ENCODE peak calls at places on chromosomes 5 and 9, in seven cellular contexts. M is stomach; L is left ventricle myocardium superior; Z is Calu3; W is astrocyte of the spinal cord; H is GOT3; A is activated CD4-positive, CD25-positive, alpha-beta regulatory T cell. V is an unnamed sample.

GRCh38 chr9:93669116-93669957 is 93.0 kb downstream of the PHF2 start:
- DNase-seq in M (peak), L (peak), Z (no peak), W (no peak), H (no peak), A (no peak), V (no peak)

GRCh38 chr9:6305954-6306563 is 22.1 kb upstream of the TPD52L3 start:
- DNase-seq in M (no peak), L (no peak), Z (no peak), W (peak), H (no peak), A (no peak), V (peak)

GRCh38 chr5:102845041-102845440 is 89.9 kb downstream of the PAM start:
- DNase-seq in M (no peak), L (no peak), Z (no peak), W (no peak), H (no peak), A (no peak), V (no peak)

GRCh38 chr5:83441752-83442151 is 29.8 kb upstream of the VCAN start:
- DNase-seq in M (no peak), L (no peak), Z (no peak), W (no peak), H (no peak), A (no peak), V (no peak)

GRCh38 chr5:159175547-159175946 is 33.8 kb downstream of the RNF145 start:
- DNase-seq in M (no peak), L (no peak), Z (no peak), W (peak), H (no peak), A (no peak), V (peak)

GRCh38 chr5:175895701-175896102 is 24.3 kb downstream of the CPLX2 start:
- DNase-seq in M (no peak), L (no peak), Z (no peak), W (no peak), H (no peak), A (no peak), V (no peak)

GRCh38 chr5:91277093-91277626 is 106.0 kb downstream of the ARRDC3 start:
- DNase-seq in M (no peak), L (no peak), Z (no peak), W (no peak), H (no peak), A (no peak), V (no peak)

GRCh38 chr5:12611132-12611531 is 706.9 kb upstream of the CTNND2 start:
- DNase-seq in M (no peak), L (no peak), Z (no peak), W (no peak), H (no peak), A (no peak), V (no peak)

GRCh38 chr9:70043285-70043684 is 363 bp upstream of the MAMDC2 start:
- DNase-seq in M (no peak), L (no peak), Z (no peak), W (no peak), H (no peak), A (no peak), V (no peak)

GRCh38 chr5:139788294-139788875 is 7.2 kb upstream of the PSD2 start:
- DNase-seq in M (no peak), L (peak), Z (no peak), W (no peak), H (no peak), A (no peak), V (no peak)

GRCh38 chr5:135262364-135262763 is 136.7 kb downstream of the MACROH2A1 start:
- DNase-seq in M (no peak), L (no peak), Z (no peak), W (no peak), H (no peak), A (no peak), V (no peak)

GRCh38 chr5:138233280-138233679 is 20.2 kb upstream of the CDC23 start:
- DNase-seq in M (no peak), L (no peak), Z (no peak), W (no peak), H (no peak), A (no peak), V (no peak)

GRCh38 chr5:159317849-159318248 is 12.4 kb downstream of the IL12B start:
- DNase-seq in M (no peak), L (no peak), Z (no peak), W (no peak), H (no peak), A (no peak), V (no peak)

GRCh38 chr5:111790295-111790694 is 33.3 kb upstream of the NREP start:
- DNase-seq in M (peak), L (no peak), Z (no peak), W (no peak), H (no peak), A (no peak), V (no peak)

GRCh38 chr9:124764774-124765438 is 6.2 kb downstream of the NR6A1 start:
- DNase-seq in M (no peak), L (no peak), Z (no peak), W (no peak), H (no peak), A (no peak), V (peak)

GRCh38 chr5:177369050-177369912 is 11.6 kb downstream of the RGS14 start:
- DNase-seq in M (no peak), L (no peak), Z (peak), W (no peak), H (no peak), A (no peak), V (peak)

GRCh38 chr5:170738840-170739239 is 44.7 kb upstream of the GABRP start:
- DNase-seq in M (no peak), L (no peak), Z (no peak), W (no peak), H (no peak), A (no peak), V (no peak)

GRCh38 chr5:124659798-124660197 is 86.6 kb downstream of the ZNF608 start:
- DNase-seq in M (no peak), L (no peak), Z (no peak), W (peak), H (no peak), A (no peak), V (peak)

GRCh38 chr5:52702877-52703276 is 84.8 kb upstream of the ITGA1 start:
- DNase-seq in M (no peak), L (no peak), Z (no peak), W (no peak), H (no peak), A (no peak), V (peak)

GRCh38 chr5:127235136-127235535 is 55.5 kb upstream of the MEGF10 start:
- DNase-seq in M (no peak), L (no peak), Z (no peak), W (no peak), H (no peak), A (no peak), V (no peak)

GRCh38 chr5:76332620-76333170 is 70.4 kb upstream of the IQGAP2 start:
- DNase-seq in M (no peak), L (no peak), Z (no peak), W (no peak), H (no peak), A (no peak), V (no peak)

GRCh38 chr5:107869459-107870115 is 198.8 kb upstream of the EFNA5 start:
- DNase-seq in M (no peak), L (no peak), Z (peak), W (peak), H (no peak), A (no peak), V (peak)

GRCh38 chr5:77952811-77953210 is 176.7 kb upstream of the TBCA start:
- DNase-seq in M (no peak), L (no peak), Z (no peak), W (peak), H (no peak), A (no peak), V (peak)

GRCh38 chr9:97525451-97525850 is 24.0 kb downstream of the TMOD1 start:
- DNase-seq in M (no peak), L (no peak), Z (no peak), W (no peak), H (no peak), A (no peak), V (no peak)

GRCh38 chr9:110526426-110526825 is 53.1 kb downstream of the SVEP1 start:
- DNase-seq in M (no peak), L (no peak), Z (no peak), W (peak), H (no peak), A (no peak), V (peak)

GRCh38 chr5:129852747-129853352 is 51.4 kb upstream of the CHSY3 start:
- DNase-seq in M (peak), L (peak), Z (peak), W (peak), H (peak), A (peak), V (peak)

GRCh38 chr9:114098021-114098659 is 952 bp downstream of the KIF12 start:
- DNase-seq in M (peak), L (peak), Z (peak), W (no peak), H (no peak), A (no peak), V (no peak)

GRCh38 chr9:127056446-127056845 is 66.0 kb downstream of the ANGPTL2 start:
- DNase-seq in M (no peak), L (no peak), Z (no peak), W (no peak), H (no peak), A (no peak), V (no peak)

GRCh38 chr9:111161015-111161415 is 122.7 kb upstream of the LPAR1 start:
- DNase-seq in M (no peak), L (no peak), Z (no peak), W (peak), H (no peak), A (no peak), V (peak)

GRCh38 chr5:75496026-75496425 is 15.4 kb downstream of the CERT1 start:
- DNase-seq in M (no peak), L (no peak), Z (no peak), W (no peak), H (no peak), A (no peak), V (no peak)

GRCh38 chr9:136482793-136483588 is at the start of gene SEC16A:
- DNase-seq in M (peak), L (peak), Z (peak), W (peak), H (peak), A (peak), V (peak)

GRCh38 chr5:90528704-90529233 is 615 bp downstream of the LYSMD3 start:
- DNase-seq in M (no peak), L (no peak), Z (no peak), W (peak), H (no peak), A (no peak), V (peak)

GRCh38 chr9:97980918-97981827 is 2.0 kb upstream of the ANP32B start:
- DNase-seq in M (no peak), L (peak), Z (no peak), W (no peak), H (no peak), A (no peak), V (no peak)

GRCh38 chr9:110912701-110913291 is 125.5 kb downstream of the LPAR1 start:
- DNase-seq in M (no peak), L (no peak), Z (no peak), W (no peak), H (no peak), A (no peak), V (peak)

V was measured in choroid plexus epithelial cell.